ENCODE peak calls at places on chromosomes 3 and 15, in four cellular contexts. Q is A549, W is HepG2, O is GM12878. T is an unnamed sample.

GRCh38 chr3:135261214-135261775 is 466.2 kb downstream of the EPHB1 start:
- DNase-seq in Q (no peak), W (no peak), O (no peak), T (no peak)

GRCh38 chr3:140568842-140569520 is 108.9 kb upstream of the TRIM42 start:
- DNase-seq in Q (no peak), W (no peak), O (no peak), T (no peak)

GRCh38 chr3:4898454-4899313 is 80.6 kb upstream of the BHLHE40 start:
- DNase-seq in Q (no peak), W (no peak), O (peak; percentile 53), T (no peak)

GRCh38 chr3:109683746-109684145 is 346.4 kb upstream of the DPPA4 start:
- DNase-seq in Q (no peak), W (no peak), O (no peak), T (no peak)

GRCh38 chr15:60720493-60721231 is 241.7 kb upstream of the ICE2 start:
- DNase-seq in Q (no peak), W (no peak), O (peak; percentile 67), T (no peak)

GRCh38 chr3:151766454-151766853 is 32.7 kb downstream of the AADACL2 start:
- DNase-seq in Q (peak; percentile 76), W (no peak), O (no peak), T (no peak)

GRCh38 chr15:71103102-71103676 is 12.1 kb upstream of the THSD4 start:
- DNase-seq in Q (no peak), W (peak; percentile 15), O (peak; percentile 26), T (no peak)

GRCh38 chr3:45125550-45126026 is 20.6 kb downstream of the CDCP1 start:
- DNase-seq in Q (no peak), W (no peak), O (no peak), T (no peak)

GRCh38 chr3:143203142-143203541 is 83.6 kb downstream of the CHST2 start:
- DNase-seq in Q (no peak), W (no peak), O (no peak), T (no peak)

GRCh38 chr15:87877114-87877810 is 379.3 kb downstream of the NTRK3 start:
- DNase-seq in Q (no peak), W (no peak), O (no peak), T (no peak)

GRCh38 chr3:4334548-4334947 is 31.4 kb downstream of the SETMAR start:
- DNase-seq in Q (no peak), W (no peak), O (no peak), T (no peak)

GRCh38 chr15:70269991-70270751 is 172.5 kb upstream of the TLE3 start:
- DNase-seq in Q (no peak), W (no peak), O (no peak), T (no peak)

GRCh38 chr3:46412786-46413298 is 5.8 kb downstream of the CCRL2 start:
- DNase-seq in Q (no peak), W (no peak), O (no peak), T (no peak)

GRCh38 chr3:174488527-174488926 is 370.6 kb upstream of the NAALADL2 start:
- DNase-seq in Q (no peak), W (no peak), O (no peak), T (no peak)

GRCh38 chr3:141255864-141256263 is 24.2 kb downstream of the PXYLP1 start:
- DNase-seq in Q (peak; percentile 46), W (peak; percentile 35), O (no peak), T (peak; percentile 35)

GRCh38 chr3:2783261-2783660 is 326.9 kb downstream of the IL5RA start:
- DNase-seq in Q (no peak), W (no peak), O (no peak), T (no peak)

GRCh38 chr3:180870008-180870733 is 42.3 kb upstream of the FXR1 start:
- DNase-seq in Q (no peak), W (no peak), O (no peak), T (peak; percentile 65)

GRCh38 chr3:105365536-105366301 is 990 bp upstream of the ALCAM start:
- DNase-seq in Q (peak; percentile 50), W (no peak), O (no peak), T (peak; percentile 7)
- TF ChIP-seq USF2 in Q (no peak), W (no peak), O (no peak), T (no peak)

GRCh38 chr3:120160050-120160449 is 65.8 kb upstream of the GSK3B start:
- DNase-seq in Q (no peak), W (no peak), O (no peak), T (peak; percentile 19)
- TF ChIP-seq USF2 in Q (no peak), W (no peak), O (no peak), T (no peak)

DNA sequence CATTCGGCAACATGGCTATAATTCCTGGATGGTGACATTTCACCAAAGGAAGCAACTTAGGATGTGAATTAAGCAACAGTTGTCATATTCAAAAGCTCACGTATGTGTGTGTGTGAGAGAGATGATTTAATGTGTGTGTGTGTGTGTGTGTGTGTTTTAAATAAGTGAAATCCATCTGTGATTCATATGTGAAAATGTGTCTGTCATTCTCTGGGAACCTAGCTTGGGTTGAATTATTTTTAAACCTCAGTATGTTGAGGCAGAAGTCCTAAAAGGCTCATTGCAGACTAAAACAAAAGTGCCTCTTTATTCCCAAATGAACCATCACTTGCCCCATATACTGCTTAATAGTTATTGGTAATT is 8.0 kb upstream of the CX3CR1 start:
- DNase-seq in Q (no peak), W (no peak), O (no peak), T (no peak)
- TF ChIP-seq USF2 in Q (no peak), W (no peak), O (no peak), T (no peak)

DNA sequence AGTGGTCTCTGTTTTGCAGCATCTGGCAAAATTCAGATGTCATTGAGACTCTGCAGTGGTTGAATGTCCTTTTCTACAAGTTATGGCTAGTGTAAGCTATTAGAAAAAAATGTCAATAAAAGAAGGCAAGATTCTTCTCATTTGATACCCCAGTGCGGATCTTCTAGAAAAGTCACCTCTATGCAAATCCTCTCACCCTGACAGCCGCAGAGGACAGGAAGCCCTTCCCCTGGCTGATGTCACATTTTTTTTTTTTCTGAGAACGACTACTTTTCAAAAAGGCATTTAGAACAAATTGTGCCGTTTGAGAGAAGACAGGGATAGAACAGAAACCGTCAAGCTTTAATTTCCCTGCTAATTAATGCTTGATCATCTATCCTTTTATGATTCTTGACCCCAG is 183.6 kb downstream of the OPA1 start:
- DNase-seq in Q (no peak), W (no peak), O (no peak), T (no peak)
- TF ChIP-seq USF2 in Q (no peak), W (no peak), O (no peak), T (no peak)

DNA sequence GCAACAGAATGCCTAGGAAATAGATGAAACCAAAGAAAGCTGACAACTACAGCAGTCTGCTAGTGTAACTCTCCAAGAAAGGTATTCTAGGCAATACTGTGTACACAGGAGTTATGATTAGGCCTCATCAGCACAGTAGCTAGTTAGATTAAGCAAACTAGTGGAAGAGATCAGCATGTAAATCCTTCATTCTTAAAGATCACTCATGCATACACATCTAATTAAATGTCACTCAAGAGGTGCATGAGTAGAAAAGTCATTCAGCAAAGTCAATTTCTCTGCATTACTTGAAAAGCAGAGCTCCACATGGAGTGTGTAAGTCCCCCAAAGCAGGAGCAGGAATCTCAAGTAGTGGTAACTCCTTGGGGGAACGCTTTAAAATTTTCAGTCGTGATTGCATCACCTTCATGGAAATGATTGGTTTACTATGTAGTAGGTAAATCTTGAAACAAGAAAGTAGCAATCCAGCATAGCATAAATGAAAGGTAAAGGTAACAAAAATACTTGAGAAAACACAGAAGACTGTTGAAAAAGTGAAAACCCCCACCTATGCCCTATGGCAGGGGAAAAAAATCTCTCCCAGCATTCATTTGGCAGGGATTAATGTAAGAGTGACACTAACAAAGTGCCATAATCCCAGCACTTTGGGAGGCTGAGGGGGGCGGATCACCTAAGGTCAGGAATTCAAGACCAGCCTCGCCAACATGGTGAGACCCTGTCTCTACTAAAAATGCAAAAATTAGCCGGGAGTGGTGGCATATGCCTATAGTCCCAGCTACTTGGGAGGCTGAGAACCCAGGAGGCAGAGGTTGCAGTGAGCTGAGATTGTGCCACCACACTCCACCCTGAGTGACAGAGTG is 29.4 kb upstream of the PPIB start:
- DNase-seq in Q (no peak), W (no peak), O (no peak), T (no peak)
- TF ChIP-seq USF2 in Q (no peak), W (no peak), O (no peak), T (no peak)

GRCh38 chr3:10390641-10391373 is 69.9 kb upstream of the SEC13 start:
- DNase-seq in Q (no peak), W (no peak), O (no peak), T (no peak)

GRCh38 chr3:10389341-10389740 is 68.4 kb upstream of the SEC13 start:
- DNase-seq in Q (no peak), W (no peak), O (no peak), T (no peak)

GRCh38 chr3:10391391-10391790 is 70.5 kb upstream of the SEC13 start:
- DNase-seq in Q (no peak), W (no peak), O (no peak), T (no peak)

GRCh38 chr3:10387881-10388621 is 67.1 kb upstream of the SEC13 start:
- DNase-seq in Q (no peak), W (no peak), O (no peak), T (no peak)

DNA sequence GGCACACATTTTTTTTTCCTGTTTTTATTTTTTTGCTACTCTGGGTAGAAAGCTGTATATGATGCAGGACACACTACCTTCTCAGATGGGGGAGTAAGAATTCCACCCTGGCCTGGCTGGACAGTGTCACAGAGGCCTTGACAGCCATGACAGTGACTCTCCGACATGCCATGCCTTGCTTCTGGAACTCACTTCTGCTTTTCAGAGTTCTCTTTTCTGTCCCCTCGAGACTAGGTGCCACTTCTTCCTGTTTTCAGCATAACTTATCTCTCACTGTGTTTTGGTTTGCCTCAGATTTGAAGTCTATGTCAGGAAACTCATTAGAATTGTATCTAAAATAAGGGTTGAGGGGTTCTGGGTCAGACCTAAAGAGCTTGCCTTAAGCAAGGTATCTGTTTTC is 69.1 kb upstream of the SEC13 start:
- DNase-seq in Q (no peak), W (no peak), O (peak; percentile 61), T (no peak)
- TF ChIP-seq USF2 in Q (no peak), W (no peak), O (no peak), T (no peak)